ENCODE peak calls at places on chromosomes 6 and 20, in ten cellular contexts. One of them, this sample, is unnamed.

GRCh38 chr20:41365785-41366545 is 653 bp downstream of the EMILIN3 start:
- DNase-seq in PC-9: no peak
- DNase-seq in fibroblast of villous mesenchyme: no peak
- DNase-seq in IMR-90: no peak
- DNase-seq in CD8-positive, alpha-beta memory T cell: no peak
- DNase-seq in aorta: no peak
- DNase-seq in GM23338: peak
- DNase-seq in heart right ventricle: no peak
- DNase-seq in K562: no peak
- DNase-seq in HCT116: no peak
- DNase-seq in this sample: no peak

GRCh38 chr20:16719421-16719820 is 10.4 kb upstream of the SNRPB2 start:
- DNase-seq in PC-9: no peak
- DNase-seq in fibroblast of villous mesenchyme: no peak
- DNase-seq in IMR-90: no peak
- DNase-seq in CD8-positive, alpha-beta memory T cell: no peak
- DNase-seq in aorta: no peak
- DNase-seq in GM23338: no peak
- DNase-seq in heart right ventricle: no peak
- DNase-seq in K562: no peak
- DNase-seq in HCT116: no peak
- DNase-seq in this sample: no peak

GRCh38 chr20:31569163-31570020 is 35.7 kb upstream of the ID1 start:
- DNase-seq in PC-9: peak
- DNase-seq in fibroblast of villous mesenchyme: peak
- DNase-seq in IMR-90: peak
- DNase-seq in CD8-positive, alpha-beta memory T cell: peak
- DNase-seq in aorta: peak
- DNase-seq in GM23338: peak
- DNase-seq in heart right ventricle: peak
- DNase-seq in K562: peak
- DNase-seq in HCT116: no peak
- DNase-seq in this sample: peak

GRCh38 chr20:41989935-41990635 is 371.9 kb upstream of the CHD6 start:
- DNase-seq in PC-9: no peak
- DNase-seq in fibroblast of villous mesenchyme: peak
- DNase-seq in IMR-90: no peak
- DNase-seq in CD8-positive, alpha-beta memory T cell: no peak
- DNase-seq in aorta: no peak
- DNase-seq in GM23338: no peak
- DNase-seq in heart right ventricle: no peak
- DNase-seq in K562: no peak
- DNase-seq in HCT116: no peak
- DNase-seq in this sample: no peak

GRCh38 chr6:132298344-132298949 is 102.8 kb downstream of the MOXD1 start:
- DNase-seq in PC-9: peak
- DNase-seq in fibroblast of villous mesenchyme: peak
- DNase-seq in IMR-90: peak
- DNase-seq in CD8-positive, alpha-beta memory T cell: no peak
- DNase-seq in aorta: no peak
- DNase-seq in GM23338: peak
- DNase-seq in heart right ventricle: peak
- DNase-seq in K562: peak
- DNase-seq in HCT116: peak
- DNase-seq in this sample: peak

GRCh38 chr6:170108456-170108855 is 182.4 kb downstream of the DLL1 start:
- DNase-seq in PC-9: no peak
- DNase-seq in fibroblast of villous mesenchyme: no peak
- DNase-seq in IMR-90: no peak
- DNase-seq in CD8-positive, alpha-beta memory T cell: no peak
- DNase-seq in aorta: peak
- DNase-seq in GM23338: no peak
- DNase-seq in heart right ventricle: peak
- DNase-seq in K562: no peak
- DNase-seq in HCT116: no peak
- DNase-seq in this sample: no peak

GRCh38 chr6:137148291-137149076 is 25.0 kb downstream of the IL22RA2 start:
- DNase-seq in PC-9: no peak
- DNase-seq in fibroblast of villous mesenchyme: peak
- DNase-seq in IMR-90: peak
- DNase-seq in CD8-positive, alpha-beta memory T cell: no peak
- DNase-seq in aorta: no peak
- DNase-seq in GM23338: no peak
- DNase-seq in heart right ventricle: no peak
- DNase-seq in K562: no peak
- DNase-seq in HCT116: no peak
- DNase-seq in this sample: no peak

GRCh38 chr20:17619351-17620093 is 49.6 kb downstream of the DSTN start:
- DNase-seq in PC-9: no peak
- DNase-seq in fibroblast of villous mesenchyme: no peak
- DNase-seq in IMR-90: no peak
- DNase-seq in CD8-positive, alpha-beta memory T cell: no peak
- DNase-seq in aorta: peak
- DNase-seq in GM23338: no peak
- DNase-seq in heart right ventricle: no peak
- DNase-seq in K562: no peak
- DNase-seq in HCT116: no peak
- DNase-seq in this sample: no peak

GRCh38 chr6:104123227-104123626 is 736.5 kb downstream of the HACE1 start:
- DNase-seq in PC-9: no peak
- DNase-seq in fibroblast of villous mesenchyme: no peak
- DNase-seq in IMR-90: no peak
- DNase-seq in CD8-positive, alpha-beta memory T cell: no peak
- DNase-seq in aorta: no peak
- DNase-seq in GM23338: peak
- DNase-seq in heart right ventricle: no peak
- DNase-seq in K562: no peak
- DNase-seq in HCT116: no peak
- DNase-seq in this sample: no peak

GRCh38 chr6:104130343-104130742 is 729.4 kb downstream of the HACE1 start:
- DNase-seq in PC-9: no peak
- DNase-seq in fibroblast of villous mesenchyme: no peak
- DNase-seq in IMR-90: no peak
- DNase-seq in CD8-positive, alpha-beta memory T cell: no peak
- DNase-seq in aorta: no peak
- DNase-seq in GM23338: no peak
- DNase-seq in heart right ventricle: no peak
- DNase-seq in K562: no peak
- DNase-seq in HCT116: no peak
- DNase-seq in this sample: no peak

DNA sequence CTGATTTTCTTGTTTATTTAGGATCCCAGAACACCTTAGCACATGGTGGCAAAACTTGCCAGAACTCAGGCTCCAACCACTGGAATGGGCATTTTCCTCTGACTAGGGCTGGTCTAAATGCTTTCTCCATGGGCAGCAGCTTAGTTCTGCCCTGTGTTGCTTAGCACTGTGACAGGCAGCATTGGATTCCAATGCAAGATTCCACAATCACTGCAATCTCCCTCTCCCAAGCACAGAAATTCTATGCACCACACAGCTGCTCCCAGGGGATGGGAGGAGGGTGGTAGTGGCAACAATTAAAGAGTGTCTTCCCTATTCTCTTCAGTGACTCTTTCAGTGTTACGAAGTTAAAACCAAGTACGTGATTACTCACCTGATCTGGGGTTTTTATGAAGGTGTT is 733.1 kb downstream of the HACE1 start:
- DNase-seq in PC-9: no peak
- DNase-seq in fibroblast of villous mesenchyme: no peak
- DNase-seq in IMR-90: no peak
- DNase-seq in CD8-positive, alpha-beta memory T cell: no peak
- DNase-seq in aorta: no peak
- DNase-seq in GM23338: peak
- DNase-seq in heart right ventricle: no peak
- DNase-seq in K562: no peak
- DNase-seq in HCT116: no peak
- DNase-seq in this sample: no peak
- H3K4me3 ChIP-seq in PC-9: no peak
- H3K4me3 ChIP-seq in fibroblast of villous mesenchyme: no peak
- H3K4me3 ChIP-seq in IMR-90: no peak
- H3K4me3 ChIP-seq in CD8-positive, alpha-beta memory T cell: no peak
- H3K4me3 ChIP-seq in aorta: no peak
- H3K4me3 ChIP-seq in GM23338: no peak
- H3K4me3 ChIP-seq in heart right ventricle: no peak
- H3K4me3 ChIP-seq in K562: no peak
- H3K4me3 ChIP-seq in HCT116: no peak
- H3K4me3 ChIP-seq in this sample: no peak

GRCh38 chr6:41408982-41409381 is 73.6 kb downstream of the NCR2 start:
- DNase-seq in PC-9: no peak
- DNase-seq in fibroblast of villous mesenchyme: no peak
- DNase-seq in IMR-90: no peak
- DNase-seq in CD8-positive, alpha-beta memory T cell: no peak
- DNase-seq in aorta: no peak
- DNase-seq in GM23338: peak
- DNase-seq in heart right ventricle: no peak
- DNase-seq in K562: no peak
- DNase-seq in HCT116: no peak
- DNase-seq in this sample: no peak

GRCh38 chr6:41406821-41407787 is 71.7 kb downstream of the NCR2 start:
- DNase-seq in PC-9: no peak
- DNase-seq in fibroblast of villous mesenchyme: no peak
- DNase-seq in IMR-90: no peak
- DNase-seq in CD8-positive, alpha-beta memory T cell: no peak
- DNase-seq in aorta: no peak
- DNase-seq in GM23338: peak
- DNase-seq in heart right ventricle: peak
- DNase-seq in K562: no peak
- DNase-seq in HCT116: no peak
- DNase-seq in this sample: peak

GRCh38 chr6:41409489-41409888 is 74.1 kb downstream of the NCR2 start:
- DNase-seq in PC-9: no peak
- DNase-seq in fibroblast of villous mesenchyme: no peak
- DNase-seq in IMR-90: no peak
- DNase-seq in CD8-positive, alpha-beta memory T cell: no peak
- DNase-seq in aorta: no peak
- DNase-seq in GM23338: no peak
- DNase-seq in heart right ventricle: no peak
- DNase-seq in K562: no peak
- DNase-seq in HCT116: no peak
- DNase-seq in this sample: no peak

GRCh38 chr6:41405941-41406340 is 70.5 kb downstream of the NCR2 start:
- DNase-seq in PC-9: no peak
- DNase-seq in fibroblast of villous mesenchyme: no peak
- DNase-seq in IMR-90: no peak
- DNase-seq in CD8-positive, alpha-beta memory T cell: no peak
- DNase-seq in aorta: no peak
- DNase-seq in GM23338: no peak
- DNase-seq in heart right ventricle: no peak
- DNase-seq in K562: no peak
- DNase-seq in HCT116: no peak
- DNase-seq in this sample: no peak

DNA sequence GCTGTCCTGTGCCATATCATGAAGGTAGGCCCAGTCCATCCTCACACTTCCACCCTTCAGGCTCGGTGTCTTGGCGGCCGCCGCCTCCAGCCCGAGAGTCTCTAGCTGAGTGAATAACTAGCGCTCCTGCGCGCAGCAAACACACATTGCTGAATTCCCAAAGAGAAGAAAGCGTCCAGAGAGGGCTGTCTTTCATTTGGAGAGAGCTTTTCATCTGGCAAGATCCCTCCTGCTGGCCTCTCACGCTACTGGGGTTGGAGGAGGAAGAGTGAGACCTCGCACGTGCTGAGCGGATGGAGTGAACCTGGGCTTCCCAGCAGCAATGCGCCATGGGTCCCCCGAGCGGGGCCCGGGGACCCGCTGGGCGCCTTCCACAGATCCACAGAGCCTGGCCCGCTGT is 73.2 kb downstream of the NCR2 start:
- DNase-seq in PC-9: no peak
- DNase-seq in fibroblast of villous mesenchyme: no peak
- DNase-seq in IMR-90: no peak
- DNase-seq in CD8-positive, alpha-beta memory T cell: no peak
- DNase-seq in aorta: no peak
- DNase-seq in GM23338: peak
- DNase-seq in heart right ventricle: no peak
- DNase-seq in K562: no peak
- DNase-seq in HCT116: no peak
- DNase-seq in this sample: no peak
- H3K4me3 ChIP-seq in PC-9: no peak
- H3K4me3 ChIP-seq in fibroblast of villous mesenchyme: no peak
- H3K4me3 ChIP-seq in IMR-90: no peak
- H3K4me3 ChIP-seq in CD8-positive, alpha-beta memory T cell: no peak
- H3K4me3 ChIP-seq in aorta: no peak
- H3K4me3 ChIP-seq in GM23338: peak
- H3K4me3 ChIP-seq in heart right ventricle: no peak
- H3K4me3 ChIP-seq in K562: no peak
- H3K4me3 ChIP-seq in HCT116: no peak
- H3K4me3 ChIP-seq in this sample: no peak

DNA sequence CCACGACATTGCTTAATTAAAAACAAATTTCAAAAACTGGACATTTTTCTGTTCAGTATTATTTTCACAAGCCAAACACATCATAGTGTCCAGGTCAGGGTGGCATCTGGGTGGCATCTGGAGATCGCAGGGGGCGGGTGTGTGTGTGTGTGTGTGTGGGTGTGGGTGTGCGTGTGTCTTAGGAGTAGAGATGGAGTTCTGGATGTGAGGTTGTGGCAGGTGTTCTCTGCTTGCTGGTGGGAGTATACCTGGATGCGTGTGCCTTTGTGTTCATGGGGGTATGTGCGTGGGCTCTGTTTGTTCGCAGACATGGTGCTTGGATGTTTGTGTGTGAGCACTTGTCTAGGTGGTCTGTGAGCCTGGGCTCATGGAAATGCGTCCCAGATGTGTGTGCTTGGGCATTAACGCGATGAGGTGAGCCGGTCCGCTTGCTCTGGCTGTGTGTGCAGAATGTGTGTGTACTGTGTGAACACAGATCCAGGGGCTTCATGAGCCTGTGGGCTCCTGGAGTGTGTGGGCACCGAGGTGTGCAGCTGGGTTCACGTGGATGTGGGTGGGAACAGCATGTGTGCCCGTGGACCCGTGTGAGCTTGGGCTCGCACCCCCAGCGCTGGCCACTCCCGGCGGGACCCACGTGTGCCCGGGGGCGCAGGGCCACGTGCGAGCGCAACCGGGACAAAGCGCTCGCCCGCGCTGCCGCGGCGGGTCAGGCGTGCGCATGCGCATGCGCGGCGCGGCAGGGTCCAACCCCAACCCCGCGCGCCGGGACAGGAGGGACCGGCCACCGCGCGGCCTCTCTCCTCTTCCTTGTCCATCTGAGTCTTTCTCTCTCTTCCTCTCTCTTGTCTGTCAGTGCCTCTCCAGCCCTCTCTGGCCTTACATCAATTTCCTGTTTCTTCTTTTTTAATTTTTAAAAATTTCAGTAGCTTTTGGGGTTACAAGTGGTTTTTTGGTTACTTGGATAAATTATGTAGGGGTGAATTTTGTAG is 60.4 kb downstream of the SRC start:
- DNase-seq in PC-9: peak
- DNase-seq in fibroblast of villous mesenchyme: peak
- DNase-seq in IMR-90: peak
- DNase-seq in CD8-positive, alpha-beta memory T cell: no peak
- DNase-seq in aorta: peak
- DNase-seq in GM23338: peak
- DNase-seq in heart right ventricle: no peak
- DNase-seq in K562: peak
- DNase-seq in HCT116: no peak
- DNase-seq in this sample: no peak
- H3K4me3 ChIP-seq in PC-9: peak
- H3K4me3 ChIP-seq in fibroblast of villous mesenchyme: peak
- H3K4me3 ChIP-seq in IMR-90: peak
- H3K4me3 ChIP-seq in CD8-positive, alpha-beta memory T cell: peak
- H3K4me3 ChIP-seq in aorta: peak
- H3K4me3 ChIP-seq in GM23338: peak
- H3K4me3 ChIP-seq in heart right ventricle: peak
- H3K4me3 ChIP-seq in K562: peak
- H3K4me3 ChIP-seq in HCT116: peak
- H3K4me3 ChIP-seq in this sample: no peak

GRCh38 chr20:3224681-3225421 is 14.1 kb downstream of the SLC4A11 start:
- DNase-seq in PC-9: peak
- DNase-seq in fibroblast of villous mesenchyme: no peak
- DNase-seq in IMR-90: no peak
- DNase-seq in CD8-positive, alpha-beta memory T cell: no peak
- DNase-seq in aorta: no peak
- DNase-seq in GM23338: no peak
- DNase-seq in heart right ventricle: no peak
- DNase-seq in K562: no peak
- DNase-seq in HCT116: no peak
- DNase-seq in this sample: no peak

GRCh38 chr20:3226093-3226492 is 12.9 kb downstream of the SLC4A11 start:
- DNase-seq in PC-9: no peak
- DNase-seq in fibroblast of villous mesenchyme: no peak
- DNase-seq in IMR-90: no peak
- DNase-seq in CD8-positive, alpha-beta memory T cell: no peak
- DNase-seq in aorta: no peak
- DNase-seq in GM23338: no peak
- DNase-seq in heart right ventricle: no peak
- DNase-seq in K562: no peak
- DNase-seq in HCT116: no peak
- DNase-seq in this sample: no peak

GRCh38 chr20:3223937-3224680 is 14.8 kb downstream of the ITPA start:
- DNase-seq in PC-9: no peak
- DNase-seq in fibroblast of villous mesenchyme: no peak
- DNase-seq in IMR-90: no peak
- DNase-seq in CD8-positive, alpha-beta memory T cell: no peak
- DNase-seq in aorta: no peak
- DNase-seq in GM23338: no peak
- DNase-seq in heart right ventricle: no peak
- DNase-seq in K562: no peak
- DNase-seq in HCT116: no peak
- DNase-seq in this sample: no peak

GRCh38 chr20:3221398-3222226 is 12.3 kb downstream of the ITPA start:
- DNase-seq in PC-9: peak
- DNase-seq in fibroblast of villous mesenchyme: no peak
- DNase-seq in IMR-90: no peak
- DNase-seq in CD8-positive, alpha-beta memory T cell: no peak
- DNase-seq in aorta: no peak
- DNase-seq in GM23338: no peak
- DNase-seq in heart right ventricle: no peak
- DNase-seq in K562: no peak
- DNase-seq in HCT116: no peak
- DNase-seq in this sample: no peak

DNA sequence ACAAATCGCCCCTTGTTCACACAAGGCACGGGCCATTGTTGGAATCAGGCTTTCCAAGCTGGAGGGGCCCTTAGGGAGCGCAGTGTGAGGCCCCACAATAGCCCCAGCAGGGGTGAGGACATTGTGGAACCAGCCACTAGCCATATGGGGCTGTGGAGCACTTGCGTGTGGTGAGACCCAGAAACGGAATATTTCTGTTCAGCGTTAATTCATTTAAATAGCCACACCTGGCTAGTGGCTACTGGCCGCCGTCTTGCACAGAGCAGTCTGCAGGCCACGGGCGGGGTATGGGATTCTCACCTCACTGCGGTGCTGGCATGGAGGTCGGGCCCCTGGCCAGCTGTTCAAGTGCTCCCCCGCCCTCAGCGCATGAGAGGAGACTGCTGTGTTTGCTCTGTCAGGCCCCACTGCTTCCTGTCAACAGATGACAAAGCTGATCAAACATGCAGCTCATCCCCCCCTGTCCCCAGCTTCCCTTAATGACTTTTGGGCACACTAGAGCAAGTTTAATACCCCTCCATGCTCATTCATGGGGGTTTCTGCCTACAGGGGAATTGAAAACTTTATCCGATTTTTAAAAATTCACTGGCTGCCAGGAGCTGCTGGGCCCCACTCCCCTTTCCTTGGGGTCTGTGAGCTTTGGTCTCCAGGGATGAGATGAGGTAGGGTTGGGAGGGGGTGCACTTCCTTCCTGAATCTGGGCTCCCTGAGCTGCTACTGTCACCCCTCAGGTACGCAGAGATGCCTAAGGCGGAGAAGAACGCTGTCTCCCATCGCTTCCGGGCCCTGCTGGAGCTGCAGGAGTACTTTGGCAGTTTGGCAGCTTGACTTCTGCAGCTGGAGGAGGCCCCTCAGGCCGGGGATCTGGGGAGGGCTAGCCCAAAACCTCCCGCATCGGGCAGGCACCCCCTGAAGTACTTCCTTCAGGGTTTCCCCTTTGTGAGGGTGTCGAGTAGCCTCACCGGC is 13.6 kb downstream of the ITPA start:
- DNase-seq in PC-9: peak
- DNase-seq in fibroblast of villous mesenchyme: no peak
- DNase-seq in IMR-90: no peak
- DNase-seq in CD8-positive, alpha-beta memory T cell: peak
- DNase-seq in aorta: no peak
- DNase-seq in GM23338: peak
- DNase-seq in heart right ventricle: peak
- DNase-seq in K562: no peak
- DNase-seq in HCT116: no peak
- DNase-seq in this sample: no peak
- H3K4me3 ChIP-seq in PC-9: no peak
- H3K4me3 ChIP-seq in fibroblast of villous mesenchyme: no peak
- H3K4me3 ChIP-seq in IMR-90: no peak
- H3K4me3 ChIP-seq in CD8-positive, alpha-beta memory T cell: no peak
- H3K4me3 ChIP-seq in aorta: no peak
- H3K4me3 ChIP-seq in GM23338: no peak
- H3K4me3 ChIP-seq in heart right ventricle: no peak
- H3K4me3 ChIP-seq in K562: no peak
- H3K4me3 ChIP-seq in HCT116: no peak
- H3K4me3 ChIP-seq in this sample: no peak